ENCODE peak calls at places on chromosome 10, in five cellular contexts. One of them, this sample, is unnamed.

GRCh38 chr10:14822879-14823755 is 14.7 kb downstream of the CDNF start:
- DNase-seq in GM23248: peak
- DNase-seq in stimulated activated CD8-positive, alpha-beta memory T cell treated with anti-CD3 and anti-CD28 coated beads, Interleukin-12 subunit alpha, Interleukin-12 subunit beta, amount 100 ng/mL, for 1 hour: peak
- DNase-seq in brain microvascular endothelial cell: peak
- DNase-seq in neural progenitor cell: peak
- DNase-seq in this sample: peak

GRCh38 chr10:124717911-124718734 is 26.1 kb downstream of the FAM53B start:
- DNase-seq in GM23248: no peak
- DNase-seq in stimulated activated CD8-positive, alpha-beta memory T cell treated with anti-CD3 and anti-CD28 coated beads, Interleukin-12 subunit alpha, Interleukin-12 subunit beta, amount 100 ng/mL, for 1 hour: peak
- DNase-seq in brain microvascular endothelial cell: no peak
- DNase-seq in neural progenitor cell: no peak
- DNase-seq in this sample: no peak

GRCh38 chr10:132910186-132910880 is 32.0 kb downstream of the CFAP46 start:
- DNase-seq in GM23248: no peak
- DNase-seq in stimulated activated CD8-positive, alpha-beta memory T cell treated with anti-CD3 and anti-CD28 coated beads, Interleukin-12 subunit alpha, Interleukin-12 subunit beta, amount 100 ng/mL, for 1 hour: no peak
- DNase-seq in brain microvascular endothelial cell: no peak
- DNase-seq in neural progenitor cell: no peak
- DNase-seq in this sample: no peak

GRCh38 chr10:89115876-89116627 is 91.1 kb downstream of the CH25H start:
- DNase-seq in GM23248: peak
- DNase-seq in stimulated activated CD8-positive, alpha-beta memory T cell treated with anti-CD3 and anti-CD28 coated beads, Interleukin-12 subunit alpha, Interleukin-12 subunit beta, amount 100 ng/mL, for 1 hour: no peak
- DNase-seq in brain microvascular endothelial cell: peak
- DNase-seq in neural progenitor cell: no peak
- DNase-seq in this sample: peak

GRCh38 chr10:81870472-81870871 is 4.5 kb upstream of the NRG3 start:
- DNase-seq in GM23248: no peak
- DNase-seq in stimulated activated CD8-positive, alpha-beta memory T cell treated with anti-CD3 and anti-CD28 coated beads, Interleukin-12 subunit alpha, Interleukin-12 subunit beta, amount 100 ng/mL, for 1 hour: no peak
- DNase-seq in brain microvascular endothelial cell: no peak
- DNase-seq in neural progenitor cell: no peak
- DNase-seq in this sample: no peak

GRCh38 chr10:79308969-79309665 is 38.2 kb upstream of the PPIF start:
- DNase-seq in GM23248: no peak
- DNase-seq in stimulated activated CD8-positive, alpha-beta memory T cell treated with anti-CD3 and anti-CD28 coated beads, Interleukin-12 subunit alpha, Interleukin-12 subunit beta, amount 100 ng/mL, for 1 hour: no peak
- DNase-seq in brain microvascular endothelial cell: no peak
- DNase-seq in neural progenitor cell: no peak
- DNase-seq in this sample: no peak

GRCh38 chr10:82815680-82816079 is 940.7 kb downstream of the NRG3 start:
- DNase-seq in GM23248: no peak
- DNase-seq in stimulated activated CD8-positive, alpha-beta memory T cell treated with anti-CD3 and anti-CD28 coated beads, Interleukin-12 subunit alpha, Interleukin-12 subunit beta, amount 100 ng/mL, for 1 hour: no peak
- DNase-seq in brain microvascular endothelial cell: no peak
- DNase-seq in neural progenitor cell: no peak
- DNase-seq in this sample: no peak

GRCh38 chr10:68251146-68251545 is 19.2 kb upstream of the ATOH7 start:
- DNase-seq in GM23248: no peak
- DNase-seq in stimulated activated CD8-positive, alpha-beta memory T cell treated with anti-CD3 and anti-CD28 coated beads, Interleukin-12 subunit alpha, Interleukin-12 subunit beta, amount 100 ng/mL, for 1 hour: no peak
- DNase-seq in brain microvascular endothelial cell: no peak
- DNase-seq in neural progenitor cell: peak
- DNase-seq in this sample: no peak

GRCh38 chr10:114044251-114045070 is 795 bp downstream of the ADRB1 start:
- DNase-seq in GM23248: no peak
- DNase-seq in stimulated activated CD8-positive, alpha-beta memory T cell treated with anti-CD3 and anti-CD28 coated beads, Interleukin-12 subunit alpha, Interleukin-12 subunit beta, amount 100 ng/mL, for 1 hour: no peak
- DNase-seq in brain microvascular endothelial cell: no peak
- DNase-seq in neural progenitor cell: peak
- DNase-seq in this sample: no peak

This sample was measured in AG08395.